ENCODE peak calls at places on chromosomes 6 and 20, in nine cellular contexts. O, Q, T, Y, R, A, I, H and U are unnamed samples.

GRCh38 chr6:885051-885590 is 192.2 kb upstream of the EXOC2 start:
- DNase-seq in O (no peak), Q (no peak), T (no peak), Y (no peak), R (no peak), A (no peak), I (no peak), H (no peak), U (no peak)

GRCh38 chr6:32851025-32851424 is 2.5 kb downstream of the TAP1 start:
- DNase-seq in O (no peak), Q (no peak), T (no peak), Y (no peak), R (no peak), A (no peak), I (no peak), H (no peak), U (no peak)

GRCh38 chr20:16926626-16927025 is 178.5 kb downstream of the OTOR start:
- DNase-seq in O (no peak), Q (no peak), T (no peak), Y (no peak), R (no peak), A (no peak), I (no peak), H (no peak), U (no peak)

GRCh38 chr6:141914646-141915045 is 218.1 kb upstream of the GJE1 start:
- DNase-seq in O (no peak), Q (no peak), T (no peak), Y (no peak), R (no peak), A (no peak), I (no peak), H (no peak), U (no peak)

GRCh38 chr6:121540210-121540609 is 104.8 kb downstream of the GJA1 start:
- DNase-seq in O (no peak), Q (no peak), T (no peak), Y (no peak), R (no peak), A (no peak), I (no peak), H (no peak), U (no peak)

GRCh38 chr20:37261714-37262113 is at the start of gene GHRH:
- DNase-seq in O (no peak), Q (no peak), T (no peak), Y (no peak), R (no peak), A (no peak), I (no peak), H (no peak), U (no peak)

GRCh38 chr20:63734946-63735858 is 1.3 kb upstream of the LIME1 start:
- DNase-seq in O (peak; percentile 45), Q (no peak), T (no peak), Y (no peak), R (no peak), A (no peak), I (peak; percentile 32), H (no peak), U (no peak)

GRCh38 chr6:10400330-10400729 is 14.5 kb downstream of the TFAP2A start:
- DNase-seq in O (no peak), Q (no peak), T (peak; percentile 49), Y (no peak), R (no peak), A (no peak), I (no peak), H (no peak), U (no peak)

GRCh38 chr20:60749804-60750602 is 502.1 kb upstream of the CDH4 start:
- DNase-seq in O (no peak), Q (no peak), T (no peak), Y (no peak), R (no peak), A (no peak), I (no peak), H (no peak), U (no peak)

GRCh38 chr6:45074423-45074822 is 253.7 kb upstream of the RUNX2 start:
- DNase-seq in O (no peak), Q (no peak), T (no peak), Y (no peak), R (no peak), A (no peak), I (no peak), H (no peak), U (no peak)

GRCh38 chr6:84498905-84499304 is 265.5 kb downstream of the TBX18 start:
- DNase-seq in O (no peak), Q (no peak), T (no peak), Y (no peak), R (no peak), A (no peak), I (no peak), H (no peak), U (no peak)

GRCh38 chr6:97195117-97195516 is 87.9 kb downstream of the MMS22L start:
- DNase-seq in O (no peak), Q (no peak), T (no peak), Y (no peak), R (peak; percentile 5), A (no peak), I (no peak), H (peak; percentile 28), U (no peak)

GRCh38 chr20:25336561-25337422 is 53.8 kb downstream of the ABHD12 start:
- DNase-seq in O (no peak), Q (no peak), T (peak; percentile 20), Y (no peak), R (no peak), A (no peak), I (no peak), H (peak; percentile 56), U (no peak)

GRCh38 chr20:20529597-20529996 is 161.7 kb downstream of the INSM1 start:
- DNase-seq in O (no peak), Q (no peak), T (no peak), Y (no peak), R (no peak), A (no peak), I (no peak), H (no peak), U (no peak)

GRCh38 chr20:33120934-33121333 is 41.5 kb downstream of the BPIFB4 start:
- DNase-seq in O (no peak), Q (no peak), T (no peak), Y (no peak), R (no peak), A (no peak), I (no peak), H (no peak), U (no peak)

GRCh38 chr20:47305667-47306066 is 50.8 kb downstream of the ZMYND8 start:
- DNase-seq in O (no peak), Q (no peak), T (no peak), Y (no peak), R (no peak), A (no peak), I (no peak), H (peak; percentile 72), U (no peak)

GRCh38 chr6:6560909-6561308 is 27.6 kb upstream of the LY86 start:
- DNase-seq in O (no peak), Q (no peak), T (no peak), Y (no peak), R (no peak), A (no peak), I (no peak), H (no peak), U (no peak)

GRCh38 chr20:10651227-10651990 is 22.4 kb downstream of the JAG1 start:
- DNase-seq in O (no peak), Q (no peak), T (no peak), Y (no peak), R (no peak), A (no peak), I (no peak), H (peak; percentile 55), U (no peak)

GRCh38 chr6:6657085-6657819 is 68.7 kb downstream of the LY86 start:
- DNase-seq in O (no peak), Q (no peak), T (no peak), Y (no peak), R (no peak), A (no peak), I (no peak), H (no peak), U (no peak)

GRCh38 chr20:21557246-21557982 is 43.5 kb upstream of the NKX2-2 start:
- DNase-seq in O (no peak), Q (no peak), T (no peak), Y (no peak), R (no peak), A (no peak), I (no peak), H (no peak), U (no peak)

GRCh38 chr6:27111743-27112142 is 135.8 kb upstream of the PRSS16 start:
- DNase-seq in O (no peak), Q (no peak), T (no peak), Y (no peak), R (no peak), A (no peak), I (no peak), H (no peak), U (no peak)

GRCh38 chr20:21352703-21353102 is 44.6 kb downstream of the NKX2-4 start:
- DNase-seq in O (no peak), Q (no peak), T (peak; percentile 50), Y (no peak), R (no peak), A (no peak), I (no peak), H (peak; percentile 24), U (no peak)

GRCh38 chr20:59850018-59850641 is 83.3 kb downstream of the SYCP2 start:
- DNase-seq in O (no peak), Q (no peak), T (peak; percentile 34), Y (no peak), R (peak; percentile 29), A (no peak), I (no peak), H (peak; percentile 57), U (no peak)

GRCh38 chr6:116858060-116858459 is 19.0 kb upstream of the RFX6 start:
- DNase-seq in O (no peak), Q (no peak), T (no peak), Y (no peak), R (no peak), A (no peak), I (no peak), H (no peak), U (no peak)

GRCh38 chr6:3911614-3912336 is 62.6 kb downstream of the FAM50B start:
- DNase-seq in O (peak; percentile 79), Q (no peak), T (peak; percentile 82), Y (no peak), R (no peak), A (no peak), I (no peak), H (peak; percentile 85), U (no peak)

GRCh38 chr6:26305097-26305841 is 59.7 kb upstream of the BTN3A2 start:
- DNase-seq in O (peak; percentile 58), Q (peak; percentile 73), T (peak; percentile 91), Y (no peak), R (peak; percentile 56), A (no peak), I (peak; percentile 70), H (peak; percentile 84), U (peak; percentile 79)

GRCh38 chr20:32474717-32474966 is 110.5 kb downstream of the NOL4L start:
- DNase-seq in O (no peak), Q (no peak), T (no peak), Y (no peak), R (no peak), A (no peak), I (no peak), H (no peak), U (no peak)

GRCh38 chr6:96015791-96016776 is at the start of gene FUT9:
- DNase-seq in O (peak; percentile 71), Q (peak; percentile 76), T (no peak), Y (no peak), R (peak; percentile 84), A (peak; percentile 80), I (no peak), H (no peak), U (no peak)

GRCh38 chr6:44268095-44268628 is 2.1 kb upstream of the TMEM151B start:
- DNase-seq in O (no peak), Q (peak; percentile 75), T (no peak), Y (peak; percentile 80), R (peak; percentile 79), A (no peak), I (no peak), H (peak; percentile 51), U (peak; percentile 70)

GRCh38 chr20:63568170-63568981 is 5.7 kb downstream of the HELZ2 start:
- DNase-seq in O (peak; percentile 36), Q (no peak), T (no peak), Y (no peak), R (no peak), A (no peak), I (no peak), H (no peak), U (no peak)

GRCh38 chr6:21601932-21602390 is 8.4 kb downstream of the SOX4 start:
- DNase-seq in O (peak; percentile 20), Q (no peak), T (no peak), Y (no peak), R (no peak), A (no peak), I (no peak), H (no peak), U (no peak)